ENCODE peak calls at places on chromosomes 1 and 21, in six cellular contexts. V, H, F, U, P and G are unnamed samples. For H3K4me1 and H3K27me3, the result is how much of the 10 kb centered on the place peaks cover.

GRCh38 chr1:45979778-45980176 is 152.7 kb downstream of the PIK3R3 start:
- DNase-seq in V (no peak), H (no peak), F (no peak), U (no peak), P (no peak), G (no peak)

GRCh38 chr1:31434101-31434871 is 21.3 kb downstream of the SERINC2 start:
- DNase-seq in V (no peak), H (no peak), F (no peak), U (no peak), P (no peak), G (peak)

GRCh38 chr1:47703981-47704596 is 266.2 kb downstream of the FOXD2 start:
- DNase-seq in V (no peak), H (no peak), F (no peak), U (no peak), P (no peak), G (no peak)

GRCh38 chr1:202671388-202671787 is 38.9 kb downstream of the SYT2 start:
- DNase-seq in V (no peak), H (no peak), F (peak), U (no peak), P (no peak), G (no peak)

GRCh38 chr1:228016181-228016510 is 9.3 kb downstream of the WNT3A start:
- DNase-seq in V (no peak), H (no peak), F (peak), U (no peak), P (no peak), G (peak)

GRCh38 chr1:201655243-201655642 is 116.3 kb downstream of the NAV1 start:
- DNase-seq in V (peak), H (no peak), F (no peak), U (no peak), P (no peak), G (no peak)

GRCh38 chr1:27111771-27112573 is 43.0 kb downstream of the SLC9A1 start:
- DNase-seq in V (peak), H (peak), F (no peak), U (peak), P (peak), G (peak)

GRCh38 chr1:46434358-46434757 is 40.2 kb downstream of the FAAH start:
- DNase-seq in V (no peak), H (no peak), F (no peak), U (no peak), P (no peak), G (no peak)

GRCh38 chr1:197744979-197745378 is 30.3 kb downstream of the DENND1B start:
- DNase-seq in V (no peak), H (no peak), F (no peak), U (no peak), P (no peak), G (no peak)

GRCh38 chr1:87061742-87062156 is 147.3 kb downstream of the HS2ST1 start:
- DNase-seq in V (peak), H (no peak), F (no peak), U (no peak), P (no peak), G (no peak)

GRCh38 chr1:6343506-6344405 is 49.8 kb downstream of the ACOT7 start:
- DNase-seq in V (peak), H (peak), F (peak), U (peak), P (peak), G (peak)

GRCh38 chr1:84479998-84480397 is 932 bp downstream of the RPF1 start:
- DNase-seq in V (no peak), H (no peak), F (no peak), U (no peak), P (no peak), G (no peak)

GRCh38 chr1:207603777-207604176 is 41.2 kb upstream of the CR1L start:
- DNase-seq in V (no peak), H (no peak), F (no peak), U (no peak), P (no peak), G (no peak)

GRCh38 chr1:171788696-171789095 is 7.2 kb downstream of the METTL13 start:
- DNase-seq in V (peak), H (no peak), F (no peak), U (no peak), P (no peak), G (no peak)

GRCh38 chr1:66503841-66504470 is 30.0 kb upstream of the SGIP1 start:
- DNase-seq in V (peak), H (peak), F (no peak), U (no peak), P (peak), G (no peak)

GRCh38 chr1:7808253-7808844 is 24.3 kb downstream of the PER3 start:
- DNase-seq in V (peak), H (no peak), F (no peak), U (no peak), P (no peak), G (no peak)

GRCh38 chr1:182700351-182700709 is 15.9 kb upstream of the RGS8 start:
- DNase-seq in V (no peak), H (no peak), F (no peak), U (no peak), P (no peak), G (no peak)

GRCh38 chr1:1053022-1053421 is 21.1 kb downstream of the RNF223 start:
- DNase-seq in V (no peak), H (no peak), F (no peak), U (no peak), P (peak), G (no peak)

GRCh38 chr1:94098585-94099111 is 22.3 kb downstream of the ABCA4 start:
- DNase-seq in V (no peak), H (no peak), F (no peak), U (no peak), P (peak), G (no peak)

GRCh38 chr21:10272216-10272615 is 249.2 kb upstream of the TPTE start:
- DNase-seq in V (no peak), H (no peak), F (no peak), U (no peak), P (no peak), G (no peak)

GRCh38 chr21:25298512-25299491 is 308.5 kb downstream of the MRPL39 start:
- DNase-seq in V (no peak), H (no peak), F (no peak), U (no peak), P (no peak), G (no peak)

GRCh38 chr1:204465469-204466415 is 28.9 kb downstream of the PIK3C2B start:
- DNase-seq in V (peak), H (no peak), F (no peak), U (no peak), P (peak), G (no peak)

GRCh38 chr1:224494343-224494742 is 59.7 kb upstream of the WDR26 start:
- DNase-seq in V (no peak), H (no peak), F (no peak), U (no peak), P (no peak), G (no peak)

GRCh38 chr1:222709700-222710153 is 2.6 kb downstream of the AIDA start:
- DNase-seq in V (peak), H (no peak), F (no peak), U (no peak), P (no peak), G (no peak)

GRCh38 chr1:36160949-36161485 is 5.1 kb downstream of the MAP7D1 start:
- DNase-seq in V (peak), H (peak), F (peak), U (no peak), P (peak), G (peak)

GRCh38 chr1:35475356-35475755 is 81.8 kb downstream of the KIAA0319L start:
- DNase-seq in V (peak), H (no peak), F (no peak), U (no peak), P (no peak), G (no peak)

GRCh38 chr1:87149166-87150065 is 179.3 kb upstream of the LMO4 start:
- DNase-seq in V (peak), H (no peak), F (no peak), U (no peak), P (peak), G (no peak)

GRCh38 chr1:245673920-245674414 is 519.2 kb downstream of the KIF26B start:
- DNase-seq in V (peak), H (no peak), F (no peak), U (no peak), P (no peak), G (no peak)

GRCh38 chr1:99956755-99957154 is 13.0 kb upstream of the SLC35A3 start:
- DNase-seq in V (peak), H (no peak), F (no peak), U (no peak), P (no peak), G (no peak)

GRCh38 chr1:111735321-111735720 is 3.9 kb downstream of the INKA2 start:
- DNase-seq in V (peak), H (no peak), F (no peak), U (no peak), P (no peak), G (no peak)

GRCh38 chr1:29362764-29363163 is 126.4 kb downstream of the PTPRU start:
- DNase-seq in V (no peak), H (no peak), F (no peak), U (no peak), P (no peak), G (no peak)

GRCh38 chr1:109826930-109827349 is 63.2 kb upstream of the EPS8L3 start:
- DNase-seq in V (peak), H (peak), F (no peak), U (no peak), P (peak), G (peak)

GRCh38 chr1:36539526-36539925 is 56.8 kb upstream of the CSF3R start:
- DNase-seq in V (no peak), H (no peak), F (no peak), U (no peak), P (no peak), G (peak)

GRCh38 chr1:244444854-244445253 is 6.9 kb downstream of the ADSS2 start:
- DNase-seq in V (no peak), H (no peak), F (no peak), U (no peak), P (no peak), G (no peak)

GRCh38 chr1:40751802-40752201 is 31.8 kb upstream of the KCNQ4 start:
- DNase-seq in V (no peak), H (no peak), F (no peak), U (no peak), P (no peak), G (no peak)

GRCh38 chr1:60972841-60973364 is 109.5 kb upstream of the NFIA start:
- DNase-seq in V (peak), H (no peak), F (no peak), U (no peak), P (no peak), G (no peak)

GRCh38 chr1:66282343-66282852 is 251.6 kb upstream of the SGIP1 start:
- DNase-seq in V (peak), H (no peak), F (no peak), U (no peak), P (no peak), G (no peak)

GRCh38 chr1:83627045-83627444 is 371.9 kb downstream of the TTLL7 start:
- DNase-seq in V (no peak), H (no peak), F (no peak), U (no peak), P (no peak), G (no peak)

DNA sequence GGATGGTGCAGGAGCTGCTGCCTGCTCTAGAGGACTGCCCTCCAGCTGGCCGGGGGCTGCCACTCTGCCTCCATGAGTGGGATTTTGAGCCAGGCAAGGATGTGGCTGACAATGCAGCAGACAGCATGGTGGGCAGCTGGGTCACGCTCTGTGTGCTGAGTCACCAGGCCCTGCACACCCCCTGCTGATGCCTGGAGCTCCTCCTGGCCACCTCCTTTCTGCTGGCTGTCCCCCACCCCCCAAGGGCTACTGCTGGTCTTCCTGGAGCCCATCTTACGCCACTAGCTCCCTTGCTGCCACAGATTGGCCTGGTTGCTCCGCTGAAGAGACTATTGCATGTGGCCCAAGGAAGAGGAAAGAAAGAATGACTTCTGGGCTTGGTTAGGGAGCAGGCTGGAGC is 3.9 kb upstream of the ZSCAN20 start:
- DNase-seq in V (no peak), H (no peak), F (no peak), U (no peak), P (no peak), G (no peak)
- H3K4me1 ChIP-seq in V (under half), H (under half), F (under half), U (under half), P (under half), G (under half)

GRCh38 chr21:35477622-35478021 is 428.5 kb upstream of the RUNX1 start:
- DNase-seq in V (no peak), H (no peak), F (no peak), U (no peak), P (no peak), G (no peak)

GRCh38 chr21:35475768-35476167 is 426.7 kb upstream of the RUNX1 start:
- DNase-seq in V (peak), H (no peak), F (no peak), U (no peak), P (no peak), G (no peak)

GRCh38 chr21:35473496-35473895 is 424.4 kb upstream of the RUNX1 start:
- DNase-seq in V (no peak), H (no peak), F (no peak), U (no peak), P (no peak), G (no peak)

GRCh38 chr21:35476616-35477395 is 427.7 kb upstream of the RUNX1 start:
- DNase-seq in V (peak), H (no peak), F (no peak), U (no peak), P (no peak), G (no peak)

GRCh38 chr21:35475006-35475405 is 425.9 kb upstream of the RUNX1 start:
- DNase-seq in V (peak), H (no peak), F (no peak), U (no peak), P (no peak), G (no peak)
- H3K27me3 ChIP-seq in V (under half), H (half or more), F (under half), U (under half), P (under half), G (under half)

DNA sequence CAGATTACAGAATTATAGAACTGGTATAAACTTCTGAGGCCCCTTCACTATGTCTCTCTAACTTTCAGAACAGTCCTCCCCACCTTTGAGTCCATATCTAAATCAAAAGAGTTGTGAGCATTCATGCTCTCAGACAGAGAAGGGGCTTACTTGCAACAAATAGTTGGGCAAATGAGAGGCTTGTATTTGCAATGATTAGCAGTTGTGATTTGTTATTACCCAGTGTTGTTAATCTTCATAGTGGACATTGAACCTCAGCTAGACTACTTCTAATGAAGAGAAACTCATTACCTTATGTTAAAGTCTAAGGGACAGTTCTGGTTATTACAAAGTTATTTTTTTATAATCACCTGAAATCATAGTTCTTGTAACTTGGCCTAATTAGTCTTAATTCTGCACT is 114.4 kb downstream of the RABGAP1L start:
- DNase-seq in V (no peak), H (no peak), F (no peak), U (no peak), P (no peak), G (no peak)
- H3K4me1 ChIP-seq in V (under half), H (under half), F (under half), U (under half), P (under half), G (under half)

DNA sequence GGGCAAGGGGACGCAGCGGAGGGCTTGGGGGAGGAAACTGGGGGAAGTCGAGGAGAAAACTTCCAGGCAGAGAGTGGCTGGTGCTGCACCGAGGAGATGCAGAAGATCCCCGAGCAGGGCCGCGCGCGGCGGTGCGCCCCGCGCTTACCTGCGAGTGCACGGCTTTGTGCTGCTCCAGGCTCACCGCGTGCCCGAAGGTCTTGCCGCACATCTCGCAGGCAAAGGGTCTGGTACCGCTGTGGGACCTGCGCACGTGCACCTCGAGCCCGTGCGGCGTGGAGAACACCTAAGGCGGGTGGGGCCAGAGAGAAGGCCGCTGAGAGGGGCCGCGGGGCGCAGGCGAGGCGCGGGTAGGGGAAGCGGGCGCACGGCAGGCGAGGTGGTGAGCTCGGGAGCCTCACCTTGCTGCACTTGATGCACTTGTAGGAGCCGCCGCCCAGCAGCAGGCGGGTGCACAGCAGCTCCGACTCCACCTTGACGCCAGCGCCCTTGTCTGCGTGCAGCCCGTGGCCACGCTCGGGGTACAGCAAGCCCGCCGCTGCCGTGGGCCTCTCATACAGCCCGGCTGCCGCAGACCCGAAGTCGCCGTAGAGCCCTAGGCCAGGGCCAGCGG is 6.4 kb downstream of the GFI1 start:
- DNase-seq in V (no peak), H (no peak), F (peak), U (no peak), P (no peak), G (no peak)
- H3K27me3 ChIP-seq in V (half or more), H (half or more), F (under half), U (half or more), P (under half), G (half or more)

GRCh38 chr1:91876751-91877573 is 9.0 kb downstream of the TGFBR3 start:
- DNase-seq in V (no peak), H (no peak), F (no peak), U (no peak), P (no peak), G (no peak)
- H3K4me1 ChIP-seq in V (under half), H (half or more), F (under half), U (under half), P (under half), G (under half)

GRCh38 chr21:41742073-41742875 is 24.6 kb downstream of the RIPK4 start:
- DNase-seq in V (no peak), H (no peak), F (peak), U (no peak), P (no peak), G (no peak)
- H3K27me3 ChIP-seq in V (under half), H (half or more), F (under half), U (under half), P (under half), G (under half)

GRCh38 chr1:195326325-195326724 is 1281.9 kb downstream of the KCNT2 start:
- DNase-seq in V (no peak), H (no peak), F (no peak), U (no peak), P (no peak), G (no peak)

GRCh38 chr1:195328681-195329080 is 1279.6 kb downstream of the KCNT2 start:
- DNase-seq in V (no peak), H (no peak), F (no peak), U (no peak), P (no peak), G (no peak)

GRCh38 chr1:195328102-195328501 is 1280.1 kb downstream of the KCNT2 start:
- DNase-seq in V (no peak), H (no peak), F (no peak), U (no peak), P (no peak), G (no peak)

GRCh38 chr1:195325181-195325580 is 1283.1 kb downstream of the KCNT2 start:
- DNase-seq in V (no peak), H (no peak), F (no peak), U (no peak), P (no peak), G (no peak)

GRCh38 chr1:195327361-195327760 is 1280.9 kb downstream of the KCNT2 start:
- DNase-seq in V (no peak), H (no peak), F (no peak), U (no peak), P (no peak), G (no peak)
- H3K4me1 ChIP-seq in V (under half), H (under half), F (under half), U (under half), P (under half), G (under half)